ENCODE peak calls at places on chromosome 13, in seven cellular contexts. A, C, P, J, G, N and F are unnamed samples. For H3K9me3, the result is how much of the 10 kb centered on the place peaks cover.

GRCh38 chr13:93345061-93345460 is 118.5 kb downstream of the GPC6 start:
- DNase-seq in P (no peak), J (no peak), G (no peak), C (no peak), A (no peak), N (no peak), F (no peak)

GRCh38 chr13:45527699-45528462 is 63.1 kb downstream of the COG3 start:
- DNase-seq in C (no peak), P (no peak), A (no peak), N (peak), G (no peak), J (no peak), F (no peak)

GRCh38 chr13:53343345-53343744 is 314.7 kb downstream of the OLFM4 start:
- DNase-seq in N (no peak), G (no peak), A (no peak), J (no peak), P (peak), C (no peak), F (no peak)

GRCh38 chr13:94411747-94412146 is 67.7 kb downstream of the DCT start:
- DNase-seq in N (no peak), A (no peak), C (no peak), G (no peak), J (no peak), P (no peak), F (no peak)

GRCh38 chr13:98384739-98385138 is 192.2 kb downstream of the STK24 start:
- DNase-seq in N (no peak), J (no peak), P (no peak), A (no peak), C (no peak), G (no peak), F (no peak)

GRCh38 chr13:75867718-75868117 is 231.6 kb downstream of the LMO7 start:
- DNase-seq in A (no peak), C (no peak), G (no peak), J (no peak), P (no peak), N (no peak), F (no peak)

GRCh38 chr13:19864339-19865309 is 1.2 kb upstream of the ZMYM5 start:
- DNase-seq in N (peak), G (peak), A (peak), C (peak), J (peak), P (peak), F (peak)

GRCh38 chr13:87078947-87079795 is 592.0 kb upstream of the SLITRK5 start:
- DNase-seq in A (no peak), J (no peak), N (no peak), C (no peak), P (no peak), G (no peak), F (no peak)

GRCh38 chr13:75326173-75327131 is 155.5 kb downstream of the TBC1D4 start:
- DNase-seq in A (no peak), G (no peak), C (no peak), N (peak), P (no peak), J (no peak), F (peak)

GRCh38 chr13:66879971-66880370 is 350.2 kb downstream of the PCDH9 start:
- DNase-seq in N (no peak), G (no peak), P (no peak), A (no peak), J (no peak), C (no peak), F (no peak)

GRCh38 chr13:90502143-90502542 is 845.3 kb upstream of the MIR17HG start:
- DNase-seq in A (no peak), C (no peak), N (no peak), P (no peak), G (peak), J (no peak), F (no peak)

GRCh38 chr13:27194895-27195764 is 23.5 kb upstream of the USP12 start:
- DNase-seq in N (peak), J (no peak), A (no peak), C (no peak), P (peak), G (no peak), F (no peak)

GRCh38 chr13:29713841-29714240 is 118.4 kb upstream of the SLC7A1 start:
- DNase-seq in J (no peak), N (no peak), G (no peak), C (no peak), P (no peak), A (no peak), F (no peak)

GRCh38 chr13:51501592-51502205 is 48.9 kb upstream of the INTS6 start:
- DNase-seq in P (no peak), A (no peak), N (no peak), G (no peak), C (no peak), J (no peak), F (no peak)

GRCh38 chr13:114200673-114201005 is 21.6 kb downstream of the CFAP97D2 start:
- DNase-seq in P (no peak), C (no peak), N (no peak), A (no peak), G (no peak), J (no peak), F (no peak)

GRCh38 chr13:19083340-19083739 is 98.3 kb downstream of the TUBA3C start:
- DNase-seq in N (no peak), A (no peak), G (no peak), C (no peak), J (no peak), P (no peak), F (no peak)

GRCh38 chr13:66778461-66778860 is 451.7 kb downstream of the PCDH9 start:
- DNase-seq in J (no peak), G (no peak), P (no peak), C (no peak), A (no peak), N (no peak), F (no peak)

GRCh38 chr13:40613192-40613818 is 53.1 kb downstream of the FOXO1 start:
- DNase-seq in P (no peak), J (no peak), G (no peak), C (peak), A (peak), N (no peak), F (peak)

GRCh38 chr13:23986619-23987018 is 89.3 kb upstream of the C1QTNF9B start:
- DNase-seq in A (no peak), C (no peak), J (no peak), P (no peak), G (no peak), N (no peak), F (no peak)

GRCh38 chr13:65855276-65855675 is 1374.9 kb downstream of the PCDH9 start:
- DNase-seq in N (no peak), G (no peak), P (no peak), A (no peak), J (no peak), C (no peak), F (no peak)

GRCh38 chr13:34878354-34878753 is 63.7 kb upstream of the NBEA start:
- DNase-seq in A (no peak), P (no peak), G (no peak), J (no peak), N (no peak), C (no peak), F (no peak)

GRCh38 chr13:97125810-97126738 is 96.1 kb upstream of the MBNL2 start:
- DNase-seq in G (peak), N (peak), C (no peak), A (no peak), J (no peak), P (no peak), F (no peak)

GRCh38 chr13:60620611-60621395 is 223.8 kb downstream of the TDRD3 start:
- DNase-seq in G (no peak), N (no peak), A (no peak), J (no peak), C (no peak), P (no peak), F (no peak)

GRCh38 chr13:113771709-113772331 is 12.8 kb downstream of the TMEM255B start:
- DNase-seq in G (no peak), P (no peak), J (no peak), C (no peak), N (no peak), A (no peak), F (no peak)

GRCh38 chr13:70171151-70171550 is 62.9 kb upstream of the KLHL1 start:
- DNase-seq in J (no peak), C (no peak), P (no peak), A (no peak), N (no peak), G (no peak), F (no peak)

GRCh38 chr13:62360609-62361008 is 945.0 kb upstream of the PCDH20 start:
- DNase-seq in J (no peak), G (no peak), A (no peak), C (no peak), N (no peak), P (no peak), F (no peak)

GRCh38 chr13:114044486-114044885 is 70.6 kb upstream of the C13orf46 start:
- DNase-seq in P (no peak), G (no peak), N (no peak), C (no peak), J (no peak), A (no peak), F (no peak)

GRCh38 chr13:30847697-30848307 is 58.3 kb upstream of the MEDAG start:
- DNase-seq in J (peak), N (peak), C (no peak), G (no peak), A (no peak), P (no peak), F (no peak)

GRCh38 chr13:97339019-97339988 is 94.7 kb upstream of the RAP2A start:
- DNase-seq in G (peak), J (peak), N (peak), A (no peak), P (no peak), C (no peak), F (no peak)

GRCh38 chr13:98839826-98840769 is 87.6 kb upstream of the SLC15A1 start:
- DNase-seq in J (peak), C (peak), P (peak), G (peak), N (peak), A (no peak), F (peak)

GRCh38 chr13:98275711-98276171 is 98.7 kb upstream of the RNF113B start:
- DNase-seq in A (no peak), N (no peak), G (no peak), J (no peak), C (no peak), P (no peak), F (no peak)

GRCh38 chr13:35210234-35210633 is 266.3 kb downstream of the MAB21L1 start:
- DNase-seq in C (no peak), J (no peak), N (no peak), A (no peak), G (no peak), P (no peak), F (no peak)

GRCh38 chr13:26785845-26786630 is 25.5 kb upstream of the GPR12 start:
- DNase-seq in A (peak), P (peak), J (peak), N (no peak), G (no peak), C (peak), F (peak)

GRCh38 chr13:101935828-101936227 is 466.0 kb downstream of the FGF14 start:
- DNase-seq in J (no peak), G (no peak), C (no peak), A (no peak), N (no peak), P (no peak), F (no peak)

GRCh38 chr13:113920606-113921306 is 53.1 kb downstream of the C13orf46 start:
- DNase-seq in J (peak), A (no peak), N (no peak), P (no peak), C (peak), G (no peak), F (no peak)

GRCh38 chr13:50677687-50678463 is 165.6 kb downstream of the DLEU7 start:
- DNase-seq in P (no peak), C (no peak), A (no peak), N (no peak), G (no peak), J (no peak), F (no peak)

GRCh38 chr13:67075239-67075638 is 154.9 kb downstream of the PCDH9 start:
- DNase-seq in A (no peak), J (no peak), C (no peak), N (no peak), P (no peak), G (no peak), F (no peak)

GRCh38 chr13:41111454-41111853 is 21.1 kb downstream of the KBTBD6 start:
- DNase-seq in P (no peak), N (no peak), G (no peak), A (no peak), C (no peak), J (no peak), F (no peak)

GRCh38 chr13:107441279-107441678 is 774.1 kb downstream of the LIG4 start:
- DNase-seq in G (no peak), N (no peak), P (no peak), J (no peak), A (no peak), C (no peak), F (no peak)

GRCh38 chr13:25151626-25152025 is 20.5 kb downstream of the AMER2 start:
- DNase-seq in A (no peak), N (no peak), P (no peak), C (no peak), J (no peak), G (no peak), F (no peak)

GRCh38 chr13:33033361-33033812 is 17.2 kb downstream of the KL start:
- DNase-seq in J (no peak), N (no peak), A (no peak), G (no peak), P (no peak), C (no peak), F (peak)
- H3K27ac ChIP-seq in J (no peak), N (no peak), A (no peak), G (no peak), P (no peak), C (no peak), F (no peak)

DNA sequence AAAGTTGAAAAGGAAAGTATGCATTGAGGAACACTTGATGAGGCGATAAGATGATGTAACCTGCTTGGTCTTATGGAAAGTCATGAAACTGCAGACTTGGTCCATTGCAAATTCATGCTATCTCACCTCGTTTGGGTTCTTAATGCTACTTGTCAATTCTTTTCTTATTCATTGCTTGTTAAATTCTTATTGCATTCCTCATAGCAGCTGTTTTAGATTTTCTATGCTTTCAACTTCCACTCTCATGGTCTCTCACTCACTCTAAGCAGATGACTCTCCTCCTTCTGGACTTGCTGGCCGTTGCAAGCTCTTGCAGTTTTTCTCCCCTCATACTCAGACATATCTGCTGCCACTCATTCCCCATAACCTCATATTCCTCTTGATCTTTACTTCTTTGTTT is 67.8 kb upstream of the CSNK1A1L start:
- DNase-seq in J (no peak), N (no peak), A (no peak), G (no peak), P (no peak), C (no peak), F (no peak)
- TF ChIP-seq CTCF in J (no peak), N (no peak), A (no peak), G (no peak), P (no peak), C (no peak), F (no peak)

GRCh38 chr13:39363393-39363792 is 239.6 kb downstream of the LHFPL6 start:
- DNase-seq in J (no peak), C (no peak), P (no peak), G (no peak), N (no peak), A (no peak), F (no peak)
- H3K9me3 ChIP-seq in J (under half), C (under half), P (under half), G (under half), N (under half), A (under half), F (under half)

DNA sequence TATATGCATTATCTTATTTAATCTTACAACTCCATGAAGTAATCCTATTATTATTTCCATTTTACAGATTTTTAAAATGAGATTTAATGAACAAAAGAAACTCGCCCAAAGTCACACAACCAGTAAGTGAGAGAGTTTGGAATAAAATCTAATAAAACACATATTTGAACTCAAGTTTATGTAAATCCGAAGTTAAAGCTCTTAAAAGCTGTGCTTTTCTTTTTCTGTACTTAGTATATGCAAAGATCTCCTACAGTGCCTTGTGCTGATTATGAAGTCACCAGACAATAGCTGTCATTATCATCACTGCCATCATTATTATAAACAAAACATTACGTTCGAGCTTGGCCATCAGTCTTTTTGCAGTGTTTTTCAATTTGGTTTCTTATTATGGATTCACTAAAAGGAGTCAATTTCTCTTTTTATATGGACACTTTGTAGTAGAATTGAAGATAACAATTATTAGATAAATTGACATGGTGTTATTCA is 29.7 kb upstream of the ENOX1 start:
- DNase-seq in P (no peak), C (no peak), A (no peak), N (no peak), J (no peak), G (no peak), F (no peak)
- H3K27ac ChIP-seq in P (no peak), C (no peak), A (no peak), N (no peak), J (no peak), G (no peak), F (no peak)

GRCh38 chr13:21061077-21061945 is at the start of gene LATS2:
- DNase-seq in G (peak), A (peak), J (peak), P (peak), C (peak), N (peak), F (no peak)
- TF ChIP-seq CTCF in G (peak), A (peak), J (peak), P (no peak), C (no peak), N (peak), F (no peak)

GRCh38 chr13:47418206-47418920 is 521.5 kb upstream of the HTR2A start:
- DNase-seq in J (no peak), C (no peak), G (no peak), A (no peak), P (no peak), N (no peak), F (no peak)

GRCh38 chr13:47420012-47420411 is 523.2 kb upstream of the HTR2A start:
- DNase-seq in C (no peak), G (no peak), N (no peak), P (no peak), J (no peak), A (no peak), F (no peak)

GRCh38 chr13:47417485-47417884 is 520.6 kb upstream of the HTR2A start:
- DNase-seq in G (no peak), C (no peak), J (no peak), N (no peak), P (no peak), A (no peak), F (no peak)

GRCh38 chr13:47415048-47415447 is 518.2 kb upstream of the HTR2A start:
- DNase-seq in P (no peak), G (no peak), N (no peak), J (no peak), C (no peak), A (no peak), F (no peak)

DNA sequence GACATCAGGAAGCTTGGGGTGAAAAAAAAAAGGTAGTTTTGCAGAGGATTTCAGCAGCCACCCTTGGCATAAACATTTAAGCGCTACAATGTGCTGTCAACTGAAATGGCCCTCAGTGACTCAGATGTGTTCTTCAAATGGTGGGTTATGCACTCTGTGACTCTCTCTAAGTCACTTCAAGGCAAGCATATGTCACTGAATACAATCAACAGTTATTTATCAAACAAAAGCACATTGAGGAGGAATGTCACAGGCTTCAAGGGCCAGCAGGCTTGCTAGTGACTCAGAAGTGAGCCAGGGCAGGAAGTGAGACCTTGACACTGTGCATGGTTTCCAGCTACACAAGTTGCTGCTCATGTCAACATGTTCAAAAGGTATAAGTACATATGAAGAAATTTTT is 523.7 kb upstream of the HTR2A start:
- DNase-seq in N (no peak), A (no peak), C (no peak), J (no peak), G (no peak), P (no peak), F (no peak)
- H3K9me3 ChIP-seq in N (under half), A (under half), C (under half), J (under half), G (under half), P (under half), F (under half)

GRCh38 chr13:110109910-110110309 is 197.0 kb downstream of the COL4A1 start:
- DNase-seq in A (no peak), P (peak), J (peak), N (peak), C (no peak), G (peak), F (no peak)

GRCh38 chr13:110108348-110109139 is 198.4 kb downstream of the COL4A1 start:
- DNase-seq in N (peak), P (peak), C (peak), J (peak), G (peak), A (no peak), F (no peak)

GRCh38 chr13:110109140-110109783 is 197.7 kb downstream of the COL4A1 start:
- DNase-seq in J (no peak), A (no peak), G (no peak), C (no peak), N (no peak), P (no peak), F (no peak)

GRCh38 chr13:110106726-110107125 is 200.2 kb downstream of the COL4A1 start:
- DNase-seq in G (peak), C (peak), P (peak), J (peak), N (peak), A (no peak), F (no peak)

GRCh38 chr13:110107568-110108347 is 199.2 kb downstream of the COL4A1 start:
- DNase-seq in J (no peak), G (no peak), C (no peak), N (no peak), P (peak), A (no peak), F (no peak)
- H3K27ac ChIP-seq in J (peak), G (peak), C (no peak), N (no peak), P (no peak), A (no peak), F (no peak)

GRCh38 chr13:99857738-99858137 is 113.8 kb downstream of the ZIC5 start:
- DNase-seq in C (no peak), N (no peak), G (no peak), J (no peak), A (no peak), P (no peak), F (no peak)

GRCh38 chr13:99856021-99856420 is 115.5 kb downstream of the ZIC5 start:
- DNase-seq in P (no peak), C (no peak), A (no peak), G (no peak), J (no peak), N (no peak), F (no peak)

GRCh38 chr13:99859178-99860177 is 112.1 kb downstream of the ZIC5 start:
- DNase-seq in A (no peak), J (no peak), G (no peak), C (no peak), P (no peak), N (no peak), F (no peak)

GRCh38 chr13:99855516-99855915 is 116.1 kb downstream of the ZIC5 start:
- DNase-seq in N (no peak), A (no peak), J (no peak), G (no peak), P (no peak), C (no peak), F (no peak)

GRCh38 chr13:99854376-99854775 is 117.2 kb downstream of the ZIC5 start:
- DNase-seq in J (no peak), C (no peak), A (no peak), P (no peak), G (no peak), N (no peak), F (no peak)
- TF ChIP-seq CTCF in J (no peak), C (no peak), A (no peak), P (no peak), G (no peak), N (no peak), F (no peak)